ENCODE peak calls at places on chromosomes 6 and 20, in eight cellular contexts. One of them, this sample, is unnamed.

GRCh38 chr6:43584892-43585570 is 9.0 kb downstream of the POLH start:
- DNase-seq in CD8-positive, alpha-beta memory T cell: no peak
- DNase-seq in hepatocyte: no peak
- DNase-seq in A549: no peak
- DNase-seq in coronary artery: no peak
- DNase-seq in aorta: no peak
- DNase-seq in stomach: no peak
- DNase-seq in ovary: no peak
- DNase-seq in this sample: no peak

GRCh38 chr6:149154137-149154900 is 163.2 kb upstream of the TAB2 start:
- DNase-seq in stomach: no peak
- DNase-seq in A549: no peak
- DNase-seq in CD8-positive, alpha-beta memory T cell: no peak
- DNase-seq in ovary: no peak
- DNase-seq in hepatocyte: no peak
- DNase-seq in coronary artery: no peak
- DNase-seq in aorta: no peak
- DNase-seq in this sample: no peak

GRCh38 chr6:80550271-80550670 is 443.8 kb downstream of the BCKDHB start:
- DNase-seq in CD8-positive, alpha-beta memory T cell: no peak
- DNase-seq in coronary artery: no peak
- DNase-seq in stomach: no peak
- DNase-seq in ovary: no peak
- DNase-seq in aorta: no peak
- DNase-seq in hepatocyte: no peak
- DNase-seq in A549: no peak
- DNase-seq in this sample: no peak

GRCh38 chr20:1427457-1428054 is 34.7 kb upstream of the FKBP1A start:
- DNase-seq in coronary artery: peak; percentile 21
- DNase-seq in A549: no peak
- DNase-seq in ovary: no peak
- DNase-seq in aorta: no peak
- DNase-seq in stomach: no peak
- DNase-seq in hepatocyte: no peak
- DNase-seq in CD8-positive, alpha-beta memory T cell: no peak
- DNase-seq in this sample: no peak

GRCh38 chr6:151240036-151240685 is 394 bp downstream of the AKAP12 start:
- DNase-seq in stomach: peak; percentile 36
- DNase-seq in coronary artery: peak; percentile 89
- DNase-seq in ovary: peak; percentile 94
- DNase-seq in A549: peak; percentile 73
- DNase-seq in aorta: peak; percentile 88
- DNase-seq in hepatocyte: peak; percentile 83
- DNase-seq in CD8-positive, alpha-beta memory T cell: no peak
- DNase-seq in this sample: peak; percentile 11

GRCh38 chr20:37007898-37008649 is 56.6 kb upstream of the SAMHD1 start:
- DNase-seq in aorta: no peak
- DNase-seq in coronary artery: no peak
- DNase-seq in stomach: no peak
- DNase-seq in ovary: no peak
- DNase-seq in CD8-positive, alpha-beta memory T cell: peak; percentile 58
- DNase-seq in A549: peak; percentile 45
- DNase-seq in hepatocyte: peak; percentile 21
- DNase-seq in this sample: no peak

GRCh38 chr6:43280234-43280633 is 17.8 kb upstream of the SLC22A7 start:
- DNase-seq in ovary: no peak
- DNase-seq in CD8-positive, alpha-beta memory T cell: no peak
- DNase-seq in stomach: no peak
- DNase-seq in A549: no peak
- DNase-seq in hepatocyte: no peak
- DNase-seq in coronary artery: no peak
- DNase-seq in aorta: no peak
- DNase-seq in this sample: no peak

GRCh38 chr20:845967-846893 is 12.7 kb downstream of the FAM110A start:
- DNase-seq in coronary artery: no peak
- DNase-seq in A549: no peak
- DNase-seq in hepatocyte: no peak
- DNase-seq in CD8-positive, alpha-beta memory T cell: no peak
- DNase-seq in aorta: peak; percentile 64
- DNase-seq in stomach: no peak
- DNase-seq in ovary: no peak
- DNase-seq in this sample: no peak

GRCh38 chr6:46410330-46410953 is 80.8 kb downstream of the RCAN2 start:
- DNase-seq in A549: no peak
- DNase-seq in hepatocyte: peak; percentile 49
- DNase-seq in aorta: no peak
- DNase-seq in coronary artery: no peak
- DNase-seq in ovary: peak; percentile 37
- DNase-seq in CD8-positive, alpha-beta memory T cell: peak; percentile 45
- DNase-seq in stomach: no peak
- DNase-seq in this sample: no peak

GRCh38 chr20:17491041-17491440 is 40.1 kb downstream of the BFSP1 start:
- DNase-seq in stomach: no peak
- DNase-seq in coronary artery: peak; percentile 41
- DNase-seq in hepatocyte: no peak
- DNase-seq in CD8-positive, alpha-beta memory T cell: no peak
- DNase-seq in ovary: no peak
- DNase-seq in aorta: no peak
- DNase-seq in A549: no peak
- DNase-seq in this sample: no peak

GRCh38 chr6:85483041-85483700 is 33.3 kb downstream of the NT5E start:
- DNase-seq in hepatocyte: peak; percentile 82
- DNase-seq in ovary: peak; percentile 89
- DNase-seq in CD8-positive, alpha-beta memory T cell: peak; percentile 84
- DNase-seq in aorta: peak; percentile 79
- DNase-seq in A549: peak; percentile 55
- DNase-seq in stomach: peak; percentile 88
- DNase-seq in coronary artery: peak; percentile 91
- DNase-seq in this sample: peak; percentile 65

GRCh38 chr6:111220383-111221031 is 133.2 kb downstream of the SLC16A10 start:
- DNase-seq in stomach: no peak
- DNase-seq in A549: no peak
- DNase-seq in hepatocyte: no peak
- DNase-seq in ovary: no peak
- DNase-seq in coronary artery: no peak
- DNase-seq in CD8-positive, alpha-beta memory T cell: no peak
- DNase-seq in aorta: no peak
- DNase-seq in this sample: no peak

GRCh38 chr6:85449818-85450577 is at the start of gene NT5E:
- DNase-seq in ovary: peak; percentile 78
- DNase-seq in aorta: peak; percentile 92
- DNase-seq in hepatocyte: peak; percentile 59
- DNase-seq in CD8-positive, alpha-beta memory T cell: peak; percentile 65
- DNase-seq in stomach: peak; percentile 79
- DNase-seq in A549: peak; percentile 77
- DNase-seq in coronary artery: peak; percentile 88
- DNase-seq in this sample: peak; percentile 65

GRCh38 chr20:53157443-53158408 is 185.6 kb downstream of the TSHZ2 start:
- DNase-seq in aorta: peak; percentile 58
- DNase-seq in coronary artery: no peak
- DNase-seq in A549: peak; percentile 77
- DNase-seq in CD8-positive, alpha-beta memory T cell: peak; percentile 57
- DNase-seq in stomach: peak; percentile 51
- DNase-seq in ovary: peak; percentile 36
- DNase-seq in hepatocyte: peak; percentile 34
- DNase-seq in this sample: no peak

GRCh38 chr6:108799791-108800190 is 48.4 kb upstream of the ARMC2 start:
- DNase-seq in ovary: no peak
- DNase-seq in A549: no peak
- DNase-seq in aorta: no peak
- DNase-seq in stomach: no peak
- DNase-seq in hepatocyte: no peak
- DNase-seq in CD8-positive, alpha-beta memory T cell: no peak
- DNase-seq in coronary artery: no peak
- DNase-seq in this sample: no peak

GRCh38 chr6:35518566-35519312 is 6.0 kb upstream of the TULP1 start:
- DNase-seq in aorta: no peak
- DNase-seq in CD8-positive, alpha-beta memory T cell: no peak
- DNase-seq in A549: no peak
- DNase-seq in coronary artery: no peak
- DNase-seq in hepatocyte: no peak
- DNase-seq in stomach: no peak
- DNase-seq in ovary: no peak
- DNase-seq in this sample: no peak
- H3K27ac ChIP-seq in aorta: no peak overlapping the region
- H3K27ac ChIP-seq in CD8-positive, alpha-beta memory T cell: no peak overlapping the region
- H3K27ac ChIP-seq in A549: no peak overlapping the region
- H3K27ac ChIP-seq in coronary artery: no peak overlapping the region
- H3K27ac ChIP-seq in hepatocyte: no peak overlapping the region
- H3K27ac ChIP-seq in stomach: no peak overlapping the region
- H3K27ac ChIP-seq in ovary: no peak overlapping the region
- H3K27ac ChIP-seq in this sample: no peak overlapping the region

GRCh38 chr6:139593081-139593480 is 218.6 kb upstream of the CITED2 start:
- DNase-seq in coronary artery: no peak
- DNase-seq in hepatocyte: no peak
- DNase-seq in aorta: no peak
- DNase-seq in CD8-positive, alpha-beta memory T cell: no peak
- DNase-seq in ovary: no peak
- DNase-seq in stomach: no peak
- DNase-seq in A549: no peak
- DNase-seq in this sample: no peak

GRCh38 chr6:139592011-139592410 is 217.6 kb upstream of the CITED2 start:
- DNase-seq in stomach: no peak
- DNase-seq in CD8-positive, alpha-beta memory T cell: no peak
- DNase-seq in aorta: no peak
- DNase-seq in coronary artery: no peak
- DNase-seq in ovary: no peak
- DNase-seq in hepatocyte: no peak
- DNase-seq in A549: no peak
- DNase-seq in this sample: no peak

GRCh38 chr6:139590206-139590605 is 215.8 kb upstream of the CITED2 start:
- DNase-seq in hepatocyte: no peak
- DNase-seq in stomach: peak; percentile 53
- DNase-seq in CD8-positive, alpha-beta memory T cell: no peak
- DNase-seq in aorta: no peak
- DNase-seq in ovary: no peak
- DNase-seq in coronary artery: no peak
- DNase-seq in A549: no peak
- DNase-seq in this sample: no peak

GRCh38 chr6:139588734-139589418 is 214.4 kb upstream of the CITED2 start:
- DNase-seq in ovary: no peak
- DNase-seq in aorta: no peak
- DNase-seq in CD8-positive, alpha-beta memory T cell: no peak
- DNase-seq in coronary artery: no peak
- DNase-seq in A549: peak; percentile 38
- DNase-seq in stomach: no peak
- DNase-seq in hepatocyte: peak; percentile 21
- DNase-seq in this sample: no peak

DNA sequence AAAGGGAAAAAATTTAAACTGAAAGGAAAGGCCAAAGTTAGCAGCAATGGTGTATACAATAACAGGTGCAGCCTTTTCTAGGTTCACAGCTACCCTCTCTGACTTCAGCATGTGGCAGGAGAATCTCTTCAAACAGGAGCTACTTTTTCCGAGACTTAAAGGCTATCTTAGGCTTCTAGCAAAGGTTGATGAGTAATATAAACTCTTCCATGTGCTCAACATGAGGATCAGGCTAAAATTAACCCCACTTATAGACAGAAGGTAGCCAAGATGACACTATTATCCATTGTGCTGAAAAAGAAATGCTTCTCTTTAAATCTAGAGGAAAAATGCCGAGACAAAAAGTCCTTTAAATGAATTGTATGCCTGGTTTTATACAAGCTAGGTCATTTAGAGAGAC is 216.6 kb upstream of the CITED2 start:
- DNase-seq in CD8-positive, alpha-beta memory T cell: no peak
- DNase-seq in A549: no peak
- DNase-seq in coronary artery: no peak
- DNase-seq in hepatocyte: no peak
- DNase-seq in stomach: no peak
- DNase-seq in aorta: no peak
- DNase-seq in ovary: no peak
- DNase-seq in this sample: no peak
- H3K27ac ChIP-seq in CD8-positive, alpha-beta memory T cell: no peak overlapping the region
- H3K27ac ChIP-seq in A549: peak overlapping the region; percentile 31
- H3K27ac ChIP-seq in coronary artery: no peak overlapping the region
- H3K27ac ChIP-seq in hepatocyte: no peak overlapping the region
- H3K27ac ChIP-seq in stomach: peak overlapping the region; percentile 63
- H3K27ac ChIP-seq in aorta: no peak overlapping the region
- H3K27ac ChIP-seq in ovary: no peak overlapping the region
- H3K27ac ChIP-seq in this sample: no peak overlapping the region

GRCh38 chr20:25277051-25277801 is 29.3 kb downstream of the PYGB start:
- DNase-seq in A549: no peak
- DNase-seq in stomach: peak; percentile 23
- DNase-seq in CD8-positive, alpha-beta memory T cell: peak; percentile 16
- DNase-seq in aorta: peak; percentile 26
- DNase-seq in ovary: peak; percentile 13
- DNase-seq in hepatocyte: no peak
- DNase-seq in coronary artery: no peak
- DNase-seq in this sample: no peak
- H3K27ac ChIP-seq in A549: no peak overlapping the region
- H3K27ac ChIP-seq in stomach: no peak overlapping the region
- H3K27ac ChIP-seq in CD8-positive, alpha-beta memory T cell: no peak overlapping the region
- H3K27ac ChIP-seq in aorta: no peak overlapping the region
- H3K27ac ChIP-seq in ovary: no peak overlapping the region
- H3K27ac ChIP-seq in hepatocyte: no peak overlapping the region
- H3K27ac ChIP-seq in coronary artery: no peak overlapping the region
- H3K27ac ChIP-seq in this sample: no peak overlapping the region

GRCh38 chr20:33531047-33531877 is 41.4 kb downstream of the CBFA2T2 start:
- DNase-seq in ovary: no peak
- DNase-seq in hepatocyte: peak; percentile 26
- DNase-seq in stomach: no peak
- DNase-seq in CD8-positive, alpha-beta memory T cell: no peak
- DNase-seq in aorta: no peak
- DNase-seq in A549: no peak
- DNase-seq in coronary artery: no peak
- DNase-seq in this sample: no peak
- H3K27ac ChIP-seq in ovary: no peak overlapping the region
- H3K27ac ChIP-seq in hepatocyte: peak overlapping the region; percentile 69
- H3K27ac ChIP-seq in stomach: no peak overlapping the region
- H3K27ac ChIP-seq in CD8-positive, alpha-beta memory T cell: no peak overlapping the region
- H3K27ac ChIP-seq in aorta: no peak overlapping the region
- H3K27ac ChIP-seq in A549: no peak overlapping the region
- H3K27ac ChIP-seq in coronary artery: no peak overlapping the region
- H3K27ac ChIP-seq in this sample: no peak overlapping the region

DNA sequence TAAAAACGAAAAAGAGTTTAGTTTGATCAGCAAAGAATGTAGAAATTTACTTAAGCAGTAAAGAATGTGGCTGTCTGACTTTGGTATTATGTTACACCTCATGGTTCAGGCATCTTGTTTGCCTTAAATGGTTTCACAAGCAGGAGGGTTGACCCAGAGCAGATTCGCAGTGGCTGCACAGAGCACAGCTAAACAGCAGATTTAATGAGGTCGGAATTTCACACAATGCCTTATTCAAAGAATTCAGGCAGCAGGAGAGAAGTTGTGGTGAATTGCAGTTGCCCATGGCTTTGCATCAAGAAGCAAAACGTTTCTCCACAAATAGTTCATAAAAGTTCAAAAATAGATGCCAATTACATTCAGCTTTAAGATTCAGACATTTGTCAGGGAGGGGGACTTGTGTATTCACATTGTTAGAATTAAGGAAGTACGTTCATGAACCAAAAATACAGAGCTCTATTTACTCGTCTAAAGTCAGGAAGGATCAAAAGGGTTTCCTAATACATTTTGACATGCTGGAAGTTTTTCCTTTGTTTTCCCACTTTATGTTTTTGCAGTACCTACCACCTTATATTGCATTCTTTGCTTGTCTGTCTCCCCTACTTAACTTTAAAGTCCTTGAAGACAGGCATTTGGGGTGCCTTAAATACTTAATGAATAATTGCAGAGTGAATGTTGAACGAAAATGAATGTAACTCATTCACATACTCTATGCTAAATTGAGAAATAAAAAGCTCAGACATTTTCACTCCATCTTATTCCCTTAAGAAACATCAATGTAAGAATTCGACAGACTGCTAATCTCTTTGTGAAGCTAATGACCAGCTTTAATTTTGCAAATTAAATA is 1163.6 kb upstream of the CITED2 start:
- DNase-seq in coronary artery: no peak
- DNase-seq in A549: peak; percentile 79
- DNase-seq in aorta: no peak
- DNase-seq in CD8-positive, alpha-beta memory T cell: no peak
- DNase-seq in hepatocyte: peak; percentile 63
- DNase-seq in ovary: no peak
- DNase-seq in stomach: no peak
- DNase-seq in this sample: no peak
- H3K27ac ChIP-seq in coronary artery: peak overlapping the region; percentile 60
- H3K27ac ChIP-seq in A549: peak overlapping the region; percentile 73
- H3K27ac ChIP-seq in aorta: peak overlapping the region; percentile 87
- H3K27ac ChIP-seq in CD8-positive, alpha-beta memory T cell: no peak overlapping the region
- H3K27ac ChIP-seq in hepatocyte: peak overlapping the region; percentile 73
- H3K27ac ChIP-seq in ovary: no peak overlapping the region
- H3K27ac ChIP-seq in stomach: peak overlapping the region; percentile 30
- H3K27ac ChIP-seq in this sample: no peak overlapping the region

This sample was measured in substantia nigra.